ENCODE peak calls at places on chromosomes 7 and 10, in nine cellular contexts. E is Peyer's patch, O is cardiac muscle cell, P is heart left ventricle, Y is endothelial cell, G is HFFc6, S is ascending aorta, V is suprapubic skin, N is DND-41. A is an unnamed sample.

GRCh38 chr10:5534880-5535856 is 10.4 kb downstream of the CALML3 start:
- DNase-seq in N (no peak), E (no peak), Y (no peak), S (peak; percentile 66), G (no peak), V (peak; percentile 26), O (no peak), P (no peak), A (no peak)

GRCh38 chr10:122331100-122331499 is 43.4 kb upstream of the PLEKHA1 start:
- DNase-seq in P (no peak), E (no peak), Y (no peak), N (no peak), O (no peak), V (no peak), S (no peak), G (no peak), A (no peak)

GRCh38 chr7:26181474-26182227 is 18.9 kb downstream of the HNRNPA2B1 start:
- DNase-seq in S (no peak), E (no peak), Y (no peak), O (no peak), V (no peak), N (no peak), P (no peak), G (no peak), A (no peak)

GRCh38 chr10:13536674-13537366 is 8.0 kb upstream of the BEND7 start:
- DNase-seq in S (no peak), G (peak; percentile 11), O (peak; percentile 86), E (no peak), Y (peak; percentile 81), P (peak; percentile 47), N (peak; percentile 61), V (no peak), A (peak; percentile 56)

GRCh38 chr10:6833458-6834011 is 253.5 kb upstream of the PRKCQ start:
- DNase-seq in N (no peak), G (no peak), E (no peak), Y (no peak), O (no peak), V (no peak), P (no peak), S (no peak), A (no peak)

GRCh38 chr10:72720814-72721665 is 29.1 kb downstream of the MCU start:
- DNase-seq in S (no peak), Y (no peak), N (no peak), V (no peak), E (no peak), P (no peak), O (no peak), G (no peak), A (no peak)

GRCh38 chr10:102540023-102540422 is 36.3 kb downstream of the SUFU start:
- DNase-seq in N (no peak), S (no peak), G (peak; percentile 5), P (no peak), V (no peak), Y (no peak), O (no peak), E (no peak), A (no peak)

GRCh38 chr10:2948127-2948854 is 119.1 kb upstream of the PFKP start:
- DNase-seq in V (no peak), Y (no peak), O (no peak), G (no peak), E (no peak), P (no peak), S (no peak), N (no peak), A (no peak)

GRCh38 chr7:82257118-82257695 is 186.4 kb downstream of the CACNA2D1 start:
- DNase-seq in S (no peak), Y (no peak), E (no peak), P (no peak), G (no peak), O (no peak), V (no peak), N (no peak), A (no peak)

GRCh38 chr10:116985611-116986010 is 19.4 kb downstream of the SHTN1 start:
- DNase-seq in Y (no peak), S (no peak), G (no peak), O (no peak), E (no peak), V (no peak), N (no peak), P (no peak), A (no peak)

GRCh38 chr7:101231644-101232043 is 6.0 kb downstream of the CLDN15 start:
- DNase-seq in O (no peak), Y (no peak), G (peak; percentile 10), N (no peak), S (no peak), E (no peak), P (no peak), V (no peak), A (no peak)

GRCh38 chr10:122292376-122292775 is 21.3 kb downstream of the BTBD16 start:
- DNase-seq in Y (no peak), E (no peak), G (no peak), O (no peak), V (no peak), S (no peak), P (no peak), N (no peak), A (no peak)

GRCh38 chr10:131841669-131842139 is 59.1 kb upstream of the PPP2R2D start:
- DNase-seq in G (no peak), P (no peak), S (peak; percentile 56), N (no peak), Y (no peak), O (no peak), V (peak; percentile 59), E (no peak), A (no peak)

GRCh38 chr10:776772-777171 is 87.3 kb upstream of the DIP2C start:
- DNase-seq in Y (no peak), V (no peak), G (no peak), S (no peak), E (no peak), P (no peak), O (no peak), N (no peak), A (no peak)

DNA sequence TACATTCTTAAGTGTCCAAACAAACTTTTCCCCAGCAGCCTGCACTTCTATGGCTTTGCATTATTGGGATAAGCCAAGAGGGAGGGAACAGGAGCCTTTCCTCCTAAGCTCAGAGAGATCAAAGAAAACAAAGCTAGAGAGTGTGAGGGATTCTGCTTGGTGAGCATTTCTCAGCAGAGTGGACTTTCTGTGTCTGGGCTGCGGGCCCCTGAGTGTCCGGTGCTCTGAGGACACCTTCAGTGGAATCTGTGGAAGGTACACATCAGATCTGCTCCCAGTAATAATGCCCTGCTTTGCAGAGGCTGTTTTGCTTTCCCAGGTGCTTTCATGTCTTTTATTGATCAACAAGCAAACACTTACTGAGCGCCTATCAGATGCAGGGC is 50.2 kb downstream of the KCNMA1 start:
- DNase-seq in P (no peak), S (no peak), E (no peak), G (no peak), O (no peak), V (no peak), N (no peak), Y (no peak), A (no peak)
- TF ChIP-seq CTCF in P (no peak), S (no peak), E (no peak), G (no peak), O (no peak), V (no peak), N (no peak), Y (no peak), A (no peak)

GRCh38 chr7:29345590-29345989 is 151.0 kb downstream of the CHN2 start:
- DNase-seq in Y (peak; percentile 55), O (peak; percentile 63), E (no peak), P (peak; percentile 40), V (no peak), N (peak; percentile 21), G (no peak), S (peak; percentile 67), A (peak; percentile 51)
- TF ChIP-seq CTCF in Y (no peak), O (peak; percentile 57), E (peak; percentile 67), P (peak; percentile 44), V (peak; percentile 28), N (peak; percentile 45), G (no peak), S (peak; percentile 11), A (peak; percentile 41)

GRCh38 chr10:49160110-49160509 is 26.3 kb upstream of the FAM170B start:
- DNase-seq in G (no peak), S (no peak), N (no peak), O (no peak), E (no peak), Y (no peak), P (no peak), V (no peak), A (no peak)

GRCh38 chr10:49162761-49163160 is 25.4 kb downstream of the TMEM273 start:
- DNase-seq in P (no peak), G (no peak), O (no peak), V (no peak), Y (no peak), S (peak; percentile 34), E (no peak), N (no peak), A (no peak)

GRCh38 chr10:49162063-49162462 is 26.1 kb downstream of the TMEM273 start:
- DNase-seq in S (no peak), O (no peak), G (no peak), E (no peak), Y (no peak), P (no peak), N (no peak), V (no peak), A (no peak)

GRCh38 chr10:49160814-49161213 is 27.0 kb upstream of the FAM170B start:
- DNase-seq in E (no peak), O (no peak), V (no peak), G (no peak), Y (no peak), S (no peak), N (no peak), P (no peak), A (no peak)

DNA sequence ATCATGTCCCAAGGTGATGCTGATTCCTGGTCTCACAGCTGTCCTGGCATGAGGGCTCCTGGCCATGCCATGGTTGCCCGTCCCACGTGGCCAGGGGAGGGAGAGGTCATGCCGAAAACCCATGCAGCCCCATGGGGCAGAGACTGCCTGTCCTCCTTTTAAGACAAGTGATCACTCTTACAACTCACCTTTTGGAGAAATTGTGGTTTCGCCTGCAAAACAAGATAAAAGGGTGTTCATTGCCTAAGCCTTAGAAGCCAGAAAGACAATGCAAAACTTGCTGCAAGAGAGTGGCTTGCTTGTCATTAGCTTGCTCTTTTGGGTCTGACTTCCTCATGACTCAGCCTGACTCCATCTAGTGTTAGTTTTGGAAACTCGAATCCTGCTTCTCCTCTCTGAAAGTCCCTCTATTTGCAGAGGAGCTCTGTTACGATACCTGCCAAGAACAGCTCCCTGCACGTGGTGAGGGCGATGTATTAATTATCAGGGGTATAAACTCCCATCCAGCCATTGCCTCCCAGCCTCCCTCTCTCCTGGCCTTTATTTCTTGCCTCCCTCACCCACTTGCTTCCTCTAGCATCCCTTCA is 26.7 kb downstream of the TMEM273 start:
- DNase-seq in P (no peak), N (no peak), E (no peak), V (no peak), Y (no peak), S (peak; percentile 53), G (peak; percentile 65), O (peak; percentile 56), A (no peak)
- TF ChIP-seq CTCF in P (peak; percentile 33), N (peak; percentile 29), E (peak; percentile 27), V (peak; percentile 30), Y (no peak), S (peak; percentile 63), G (peak; percentile 72), O (peak; percentile 50), A (peak; percentile 35)

DNA sequence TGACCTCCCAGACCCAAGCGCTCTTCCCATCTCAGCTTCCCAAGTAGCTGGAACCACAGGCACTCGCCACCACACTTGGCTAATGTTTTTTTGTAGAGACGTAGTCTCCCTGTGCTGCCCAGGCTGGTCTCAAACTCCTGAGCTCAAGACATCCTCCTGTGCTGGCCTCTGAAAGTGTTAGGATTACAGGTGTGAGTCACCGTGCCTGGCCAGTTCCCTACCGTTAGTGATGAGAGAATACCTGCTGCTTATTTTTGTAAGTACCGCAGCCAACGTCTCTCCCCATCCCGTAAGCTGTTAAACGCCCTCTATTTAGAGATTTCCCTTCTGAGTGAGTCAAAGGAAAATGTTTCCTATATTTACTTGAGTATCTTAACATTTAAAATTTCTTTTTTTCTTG is 38.5 kb upstream of the PDLIM1 start:
- DNase-seq in Y (no peak), P (no peak), O (no peak), N (no peak), V (no peak), G (no peak), S (no peak), E (no peak), A (no peak)
- TF ChIP-seq CTCF in Y (no peak), P (no peak), O (no peak), N (no peak), V (no peak), G (no peak), S (no peak), E (no peak), A (no peak)